ENCODE peak calls at places on chromosomes 5 and 9, in nine cellular contexts. Z, Y, E, X, U, R, K, C and W are unnamed samples.

GRCh38 chr9:2341956-2342355 is 279.6 kb upstream of the VLDLR start:
- DNase-seq in R (no peak), Z (no peak), K (no peak), E (no peak), Y (no peak), U (no peak), C (peak; percentile 45), X (no peak), W (no peak)

GRCh38 chr5:81837667-81838306 is 86.9 kb upstream of the SSBP2 start:
- DNase-seq in K (no peak), Z (no peak), Y (no peak), E (no peak), R (no peak), X (no peak), U (no peak), C (no peak), W (no peak)

GRCh38 chr5:149007174-149007573 is 55.7 kb downstream of the SH3TC2 start:
- DNase-seq in R (no peak), K (no peak), E (no peak), Y (no peak), U (no peak), Z (peak; percentile 66), C (no peak), X (peak; percentile 62), W (no peak)

GRCh38 chr5:17018871-17019270 is 82.8 kb upstream of the MYO10 start:
- DNase-seq in E (no peak), K (no peak), Y (no peak), X (no peak), Z (no peak), R (no peak), U (no peak), C (peak; percentile 52), W (no peak)

GRCh38 chr9:78973906-78974305 is 597.9 kb upstream of the TLE4 start:
- DNase-seq in X (no peak), Y (no peak), E (no peak), R (no peak), U (no peak), Z (peak; percentile 11), C (peak; percentile 95), K (no peak), W (no peak)

GRCh38 chr5:14685757-14686156 is 21.2 kb downstream of the OTULIN start:
- DNase-seq in U (peak; percentile 57), E (peak; percentile 16), Z (peak; percentile 74), R (peak; percentile 32), Y (no peak), X (peak; percentile 78), C (peak; percentile 62), K (peak; percentile 42), W (peak; percentile 67)

GRCh38 chr9:8136477-8136876 is 336.9 kb upstream of the DMAC1 start:
- DNase-seq in Y (no peak), E (no peak), Z (no peak), U (no peak), C (no peak), K (no peak), X (no peak), R (no peak), W (no peak)

GRCh38 chr9:132828201-132828770 is 49.8 kb downstream of the AK8 start:
- DNase-seq in U (no peak), K (no peak), R (no peak), X (no peak), C (no peak), Y (no peak), Z (no peak), E (no peak), W (no peak)

GRCh38 chr5:39674209-39675082 is 249.7 kb upstream of the DAB2 start:
- DNase-seq in Y (no peak), K (no peak), Z (no peak), R (no peak), U (no peak), C (peak; percentile 26), E (no peak), X (no peak), W (no peak)

GRCh38 chr5:34674226-34674625 is 18.1 kb downstream of the RAI14 start:
- DNase-seq in C (peak; percentile 91), Y (no peak), R (no peak), X (peak; percentile 61), Z (peak; percentile 97), E (no peak), K (no peak), U (no peak), W (peak; percentile 61)

GRCh38 chr9:123724211-123724831 is 205.6 kb downstream of the DENND1A start:
- DNase-seq in R (no peak), X (peak; percentile 58), Y (no peak), C (peak; percentile 3), Z (peak; percentile 73), U (no peak), K (peak; percentile 50), E (no peak), W (peak; percentile 49)

GRCh38 chr5:145236127-145236526 is 599.0 kb downstream of the PRELID2 start:
- DNase-seq in K (no peak), Z (peak; percentile 33), U (no peak), R (no peak), X (no peak), C (no peak), E (no peak), Y (no peak), W (no peak)

GRCh38 chr5:106092455-106092854 is 1578.3 kb downstream of the EFNA5 start:
- DNase-seq in R (no peak), X (no peak), E (no peak), C (no peak), Y (no peak), K (no peak), U (no peak), Z (no peak), W (no peak)

GRCh38 chr9:73167614-73168013 is 15.9 kb downstream of the ANXA1 start:
- DNase-seq in X (no peak), U (no peak), E (no peak), Z (no peak), K (no peak), Y (no peak), R (no peak), C (no peak), W (no peak)

GRCh38 chr5:90135979-90136378 is 273.6 kb downstream of the CETN3 start:
- DNase-seq in X (no peak), Y (no peak), U (peak; percentile 7), C (no peak), Z (no peak), R (no peak), E (no peak), K (no peak), W (no peak)

GRCh38 chr5:168822745-168823281 is 243.6 kb upstream of the PANK3 start:
- DNase-seq in K (no peak), R (peak; percentile 38), Y (no peak), Z (peak; percentile 51), E (no peak), X (peak; percentile 31), C (peak; percentile 61), U (peak; percentile 43), W (no peak)

GRCh38 chr5:119402081-119402480 is 46.3 kb downstream of the TNFAIP8 start:
- DNase-seq in X (no peak), Z (no peak), Y (no peak), R (no peak), C (no peak), U (no peak), K (no peak), E (no peak), W (no peak)

GRCh38 chr9:105405514-105406131 is 42.2 kb upstream of the FSD1L start:
- DNase-seq in K (no peak), U (no peak), Y (no peak), X (no peak), R (peak; percentile 69), Z (no peak), E (peak; percentile 24), C (no peak), W (no peak)

GRCh38 chr9:70451765-70452164 is 37.3 kb upstream of the KLF9 start:
- DNase-seq in U (no peak), Z (no peak), E (no peak), K (no peak), C (no peak), R (no peak), X (no peak), Y (no peak), W (no peak)

GRCh38 chr9:116693233-116693731 is 6.2 kb downstream of the TRIM32 start:
- DNase-seq in X (no peak), K (no peak), Y (no peak), R (no peak), C (peak; percentile 87), U (no peak), E (no peak), Z (peak; percentile 44), W (no peak)

GRCh38 chr5:137129906-137130680 is 369.0 kb downstream of the SPOCK1 start:
- DNase-seq in Z (no peak), R (no peak), E (no peak), Y (no peak), C (no peak), K (no peak), X (no peak), U (no peak), W (no peak)

GRCh38 chr5:147576646-147577535 is 67.0 kb upstream of the DPYSL3 start:
- DNase-seq in X (peak; percentile 69), K (peak; percentile 66), R (peak; percentile 52), Z (peak; percentile 59), C (peak; percentile 53), U (peak; percentile 60), E (no peak), Y (no peak), W (no peak)

GRCh38 chr5:179260324-179261070 is 84.8 kb downstream of the ADAMTS2 start:
- DNase-seq in Z (no peak), U (no peak), E (no peak), Y (no peak), K (no peak), X (no peak), C (no peak), R (no peak), W (no peak)

GRCh38 chr5:173668245-173668800 is 51.9 kb upstream of the BOD1 start:
- DNase-seq in U (no peak), X (no peak), R (no peak), Z (no peak), Y (no peak), K (no peak), C (no peak), E (no peak), W (no peak)

GRCh38 chr5:157390179-157390923 is 69.7 kb upstream of the NIPAL4 start:
- DNase-seq in U (no peak), X (peak; percentile 78), C (peak; percentile 99), E (no peak), K (peak; percentile 84), Z (peak; percentile 47), R (peak; percentile 84), Y (peak; percentile 31), W (peak; percentile 64)

GRCh38 chr5:37375091-37375490 is 4.0 kb upstream of the WDR70 start:
- DNase-seq in X (no peak), Z (no peak), U (no peak), R (no peak), C (no peak), E (no peak), K (no peak), Y (no peak), W (no peak)

GRCh38 chr5:92519717-92520632 is 1061.0 kb downstream of the NR2F1-AS1 start:
- DNase-seq in X (no peak), Z (peak; percentile 21), R (no peak), C (peak; percentile 3), Y (no peak), K (no peak), E (no peak), U (no peak), W (no peak)

GRCh38 chr9:135769489-135770202 is 67.7 kb downstream of the KCNT1 start:
- DNase-seq in R (no peak), Y (no peak), C (no peak), Z (no peak), U (no peak), X (no peak), E (no peak), K (no peak), W (no peak)